ENCODE peak calls at places on chromosomes 13 and 19, in seven cellular contexts. U, Y, R, X, O, E and J are unnamed samples.
A peak's percentile ranks its signal among the peaks of the same experiment; 100 is the strongest.

GRCh38 chr13:75872970-75873369 is 236.8 kb downstream of the LMO7 start:
- DNase-seq in U (no peak), Y (no peak), R (no peak), X (no peak), O (no peak), E (no peak), J (no peak)

GRCh38 chr13:27362064-27362751 is 62.2 kb upstream of the GTF3A start:
- DNase-seq in U (peak; percentile 91), Y (peak; percentile 68), R (peak; percentile 58), X (peak; percentile 68), O (peak; percentile 46), E (peak; percentile 45), J (peak; percentile 80)

GRCh38 chr19:34985249-34986022 is 14.7 kb upstream of the GRAMD1A start:
- DNase-seq in U (peak; percentile 60), Y (no peak), R (no peak), X (no peak), O (no peak), E (no peak), J (no peak)

GRCh38 chr13:80508031-80508430 is 167.1 kb upstream of the SPRY2 start:
- DNase-seq in U (no peak), Y (no peak), R (no peak), X (no peak), O (no peak), E (no peak), J (no peak)

GRCh38 chr19:11448410-11448809 is 13.0 kb downstream of the PRKCSH start:
- DNase-seq in U (no peak), Y (no peak), R (no peak), X (no peak), O (no peak), E (no peak), J (no peak)

GRCh38 chr13:57832187-57832586 is 200.6 kb downstream of the PCDH17 start:
- DNase-seq in U (peak; percentile 33), Y (no peak), R (no peak), X (no peak), O (no peak), E (no peak), J (no peak)

GRCh38 chr13:100658363-100658762 is 16.2 kb downstream of the TMTC4 start:
- DNase-seq in U (no peak), Y (no peak), R (peak; percentile 42), X (no peak), O (no peak), E (no peak), J (no peak)

GRCh38 chr19:3163230-3163886 is 15.2 kb upstream of the S1PR4 start:
- DNase-seq in U (peak; percentile 76), Y (peak; percentile 25), R (peak; percentile 67), X (peak; percentile 63), O (peak; percentile 30), E (no peak), J (peak; percentile 68)

GRCh38 chr19:18274303-18274775 is at the start of gene IQCN:
- DNase-seq in U (peak; percentile 67), Y (no peak), R (no peak), X (peak; percentile 50), O (no peak), E (no peak), J (peak; percentile 47)

GRCh38 chr13:48576448-48576993 is 43.6 kb upstream of the RCBTB2 start:
- DNase-seq in U (no peak), Y (no peak), R (no peak), X (no peak), O (no peak), E (no peak), J (no peak)

GRCh38 chr19:42831221-42832019 is 48.1 kb downstream of the PSG1 start:
- DNase-seq in U (no peak), Y (peak; percentile 85), R (no peak), X (no peak), O (no peak), E (no peak), J (no peak)

GRCh38 chr19:963401-964022 is 20.6 kb upstream of the WDR18 start:
- DNase-seq in U (no peak), Y (no peak), R (no peak), X (no peak), O (no peak), E (no peak), J (no peak)

GRCh38 chr19:964116-964520 is 20.0 kb upstream of the WDR18 start:
- DNase-seq in U (no peak), Y (no peak), R (no peak), X (no peak), O (no peak), E (no peak), J (no peak)

GRCh38 chr19:964761-965694 is 19.1 kb upstream of the WDR18 start:
- DNase-seq in U (no peak), Y (peak; percentile 21), R (no peak), X (no peak), O (no peak), E (no peak), J (no peak)

GRCh38 chr19:961866-962620 is 22.1 kb upstream of the WDR18 start:
- DNase-seq in U (no peak), Y (no peak), R (no peak), X (no peak), O (no peak), E (no peak), J (no peak)

DNA sequence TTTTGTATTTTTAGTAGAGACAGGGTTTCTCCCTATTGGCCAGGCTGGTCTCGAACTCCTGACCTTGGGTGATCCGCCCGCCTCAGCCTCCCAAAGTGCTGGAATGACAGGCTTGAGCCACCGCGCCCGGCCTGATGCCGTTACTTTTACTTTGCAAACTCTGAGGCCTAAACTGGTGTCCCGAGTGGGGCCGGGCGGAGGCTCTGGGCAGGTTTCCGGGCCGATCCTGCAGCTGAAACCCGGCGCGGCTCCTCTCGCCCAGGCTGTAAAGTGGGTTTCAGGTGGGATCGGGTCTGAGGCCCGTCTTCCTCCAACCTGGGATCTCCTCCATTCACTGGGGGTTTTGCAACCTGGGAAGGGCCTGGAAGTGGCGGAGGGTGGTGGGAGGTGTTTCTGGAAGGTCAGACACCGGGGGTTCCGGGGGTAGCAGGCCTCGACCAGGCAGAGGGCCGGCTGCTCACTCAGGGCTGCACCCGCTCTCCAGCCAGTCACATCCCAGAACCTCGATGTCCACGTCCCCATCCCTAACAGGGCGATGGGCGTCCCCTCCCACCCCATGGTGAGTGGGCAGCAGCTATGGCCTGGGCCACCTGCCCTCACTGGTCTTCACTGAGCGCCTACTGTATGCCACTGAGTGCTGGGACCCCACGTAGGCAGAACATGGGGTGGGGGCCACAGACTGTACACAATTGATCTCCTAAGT is 21.3 kb upstream of the WDR18 start:
- DNase-seq in U (no peak), Y (no peak), R (no peak), X (no peak), O (no peak), E (no peak), J (no peak)
- H3K27ac ChIP-seq in U (no peak overlapping the region), Y (no peak overlapping the region), R (no peak overlapping the region), X (no peak overlapping the region), O (no peak overlapping the region), E (no peak overlapping the region), J (no peak overlapping the region)

DNA sequence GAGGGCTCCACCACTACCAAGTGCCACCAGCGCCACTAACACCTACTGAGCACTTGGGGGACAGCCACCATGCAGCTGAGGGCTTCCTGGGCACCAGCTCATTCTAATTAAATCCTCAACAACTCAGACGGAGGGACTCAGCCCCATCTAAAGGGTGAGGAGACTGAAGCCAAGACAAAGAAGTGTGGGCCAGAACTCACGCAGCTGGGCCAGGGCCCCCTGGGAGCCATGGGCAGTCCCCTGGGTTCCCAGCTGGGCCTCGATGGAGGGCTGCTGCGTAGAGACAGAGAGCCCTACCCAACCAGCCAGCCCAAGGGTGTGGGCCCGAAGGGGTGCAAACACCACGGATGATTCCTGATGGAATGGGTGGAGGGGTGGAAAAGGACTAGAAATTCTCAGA is 12.8 kb upstream of the PRKD2 start:
- DNase-seq in U (no peak), Y (no peak), R (no peak), X (no peak), O (no peak), E (no peak), J (no peak)
- TF ChIP-seq CTCF in U (no peak), Y (no peak), R (no peak), X (no peak), O (no peak), E (no peak), J (no peak)

DNA sequence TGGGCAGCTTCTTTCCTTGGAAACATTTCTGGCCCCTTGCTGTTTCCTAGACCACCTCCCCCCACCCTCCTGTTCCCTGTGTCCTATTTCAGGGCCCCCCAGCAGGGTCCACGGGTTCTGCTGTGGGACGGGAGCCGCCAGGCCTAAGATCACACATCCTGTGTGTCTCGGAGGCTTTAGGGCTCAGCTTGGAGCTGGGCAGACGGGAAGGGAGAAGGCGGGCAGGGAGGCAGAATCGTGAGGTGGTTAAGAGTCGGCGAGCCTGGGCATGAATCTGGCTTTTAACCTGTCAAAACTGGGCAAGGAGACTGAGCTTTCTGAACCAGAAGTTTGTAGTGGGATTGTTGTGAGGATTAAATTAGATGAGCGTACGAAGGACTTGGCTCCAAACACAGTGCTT is 4.8 kb downstream of the KCNC3 start:
- DNase-seq in U (peak; percentile 34), Y (no peak), R (no peak), X (no peak), O (no peak), E (no peak), J (no peak)
- H3K27me3 ChIP-seq in U (no peaks in the 10 kb centered on the region), Y (peaks cover 16% of the 10 kb centered on the region), R (peaks cover 50% of the 10 kb centered on the region), X (peaks cover 31% of the 10 kb centered on the region), O (peaks cover 24% of the 10 kb centered on the region), E (peaks cover 6% of the 10 kb centered on the region), J (peaks cover 23% of the 10 kb centered on the region)

GRCh38 chr13:90412980-90413379 is 934.5 kb upstream of the MIR17HG start:
- DNase-seq in U (no peak), Y (no peak), R (no peak), X (no peak), O (no peak), E (no peak), J (no peak)

GRCh38 chr13:90413548-90413947 is 933.9 kb upstream of the MIR17HG start:
- DNase-seq in U (no peak), Y (no peak), R (no peak), X (no peak), O (no peak), E (no peak), J (no peak)

GRCh38 chr13:90415902-90416301 is 931.6 kb upstream of the MIR17HG start:
- DNase-seq in U (no peak), Y (no peak), R (no peak), X (no peak), O (no peak), E (no peak), J (no peak)

GRCh38 chr13:90416519-90416918 is 931.0 kb upstream of the MIR17HG start:
- DNase-seq in U (no peak), Y (peak; percentile 24), R (no peak), X (no peak), O (no peak), E (no peak), J (no peak)

DNA sequence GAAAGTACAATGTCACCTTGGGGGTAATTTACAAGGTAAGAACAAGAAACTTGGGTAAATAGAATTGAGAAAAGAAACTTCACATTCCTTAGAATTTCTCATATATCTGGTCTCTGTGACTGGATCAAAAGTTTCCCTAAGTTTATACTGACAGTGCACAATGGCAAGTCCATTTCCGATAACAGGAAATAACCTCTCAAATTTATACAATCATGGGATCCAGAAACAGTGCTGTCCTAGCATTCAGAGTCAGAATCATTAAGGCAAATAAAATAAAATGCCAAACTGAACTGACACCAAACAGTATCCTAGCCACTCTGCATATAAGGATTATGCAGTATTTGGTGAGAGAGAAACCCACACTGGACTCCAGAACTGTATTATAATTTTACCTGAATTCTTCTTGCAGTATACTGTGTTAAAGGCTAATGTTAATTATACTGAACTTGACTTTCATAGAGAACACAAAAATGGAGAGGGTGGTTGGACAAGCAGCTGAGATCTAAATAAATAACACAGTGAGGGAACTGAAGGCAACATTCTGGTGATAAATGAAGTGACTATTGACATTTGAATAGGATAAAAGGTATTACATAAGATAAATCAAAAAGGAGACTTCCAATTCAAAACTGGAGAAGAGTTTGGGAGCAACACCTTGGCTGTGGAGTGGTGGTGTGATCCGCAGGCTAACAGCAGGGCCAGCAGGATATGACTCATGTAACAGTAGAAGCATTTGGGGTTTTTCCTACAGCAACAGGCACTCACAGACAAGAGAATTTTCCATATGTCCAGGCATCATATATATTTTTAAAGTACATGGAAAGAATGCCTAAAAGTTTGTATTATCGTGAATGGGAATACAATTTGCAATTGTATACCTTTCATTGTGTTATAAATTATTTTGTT is 932.5 kb upstream of the MIR17HG start:
- DNase-seq in U (no peak), Y (peak; percentile 67), R (no peak), X (no peak), O (peak; percentile 37), E (no peak), J (no peak)
- H3K27ac ChIP-seq in U (no peak overlapping the region), Y (peak overlapping the region; percentile 71), R (no peak overlapping the region), X (no peak overlapping the region), O (no peak overlapping the region), E (no peak overlapping the region), J (no peak overlapping the region)